ENCODE peak calls at places on chromosome 18, in nine cellular contexts. G is transverse colon, D is IMR-90, P is sigmoid colon, M is H1, T is body of pancreas, B is adrenal gland, A is prostate gland, C is HCT116. F is an unnamed sample.

GRCh38 chr18:54926593-54927297 is 32.5 kb downstream of the CCDC68 start:
- DNase-seq in D (peak; percentile 57), P (no peak), B (no peak), C (no peak), M (no peak), A (no peak), G (no peak), T (no peak), F (no peak)

GRCh38 chr18:79070486-79070885 is 1.3 kb downstream of the ATP9B start:
- DNase-seq in P (no peak), T (no peak), G (no peak), B (no peak), M (no peak), C (no peak), A (no peak), D (no peak), F (no peak)

GRCh38 chr18:49490246-49490762 is 3.3 kb upstream of the C18orf32 start:
- DNase-seq in B (no peak), D (no peak), T (no peak), G (no peak), A (no peak), C (no peak), P (no peak), M (no peak), F (no peak)

GRCh38 chr18:69878534-69878933 is 69.1 kb downstream of the CD226 start:
- DNase-seq in B (no peak), C (no peak), M (no peak), A (no peak), P (no peak), T (no peak), D (no peak), G (no peak), F (no peak)

GRCh38 chr18:55283309-55283708 is 304.7 kb downstream of the TCF4 start:
- DNase-seq in P (no peak), G (no peak), T (no peak), D (no peak), C (no peak), M (no peak), B (no peak), A (no peak), F (no peak)

GRCh38 chr18:80175451-80176235 is 66.6 kb downstream of the ADNP2 start:
- DNase-seq in G (peak; percentile 39), D (no peak), P (no peak), T (no peak), C (no peak), A (no peak), M (no peak), B (no peak), F (peak; percentile 40)

GRCh38 chr18:76404345-76404831 is 90.7 kb downstream of the ZNF516 start:
- DNase-seq in M (no peak), D (no peak), A (no peak), B (no peak), C (no peak), P (no peak), T (no peak), G (no peak), F (no peak)

GRCh38 chr18:76573325-76574025 is 78.4 kb upstream of the ZNF516 start:
- DNase-seq in P (no peak), C (no peak), G (no peak), T (no peak), D (peak; percentile 80), B (no peak), M (no peak), A (no peak), F (no peak)

GRCh38 chr18:68233043-68233442 is 481.9 kb downstream of the TMX3 start:
- DNase-seq in B (no peak), M (no peak), A (no peak), D (no peak), P (no peak), C (no peak), T (no peak), G (no peak), F (no peak)

GRCh38 chr18:34943587-34943986 is 97.6 kb upstream of the MAPRE2 start:
- DNase-seq in G (no peak), P (no peak), T (no peak), D (no peak), B (no peak), A (no peak), C (no peak), M (no peak), F (no peak)

GRCh38 chr18:43571078-43571689 is 293.9 kb upstream of the SYT4 start:
- DNase-seq in P (no peak), T (no peak), C (no peak), A (peak; percentile 18), D (peak; percentile 47), M (no peak), B (peak; percentile 68), G (no peak), F (no peak)

GRCh38 chr18:6816154-6816553 is 86.6 kb downstream of the ARHGAP28 start:
- DNase-seq in T (no peak), D (peak; percentile 4), P (no peak), C (no peak), B (no peak), M (no peak), A (no peak), G (no peak), F (no peak)

GRCh38 chr18:26425148-26425531 is 123.2 kb downstream of the KCTD1 start:
- DNase-seq in A (no peak), B (peak; percentile 18), D (peak; percentile 7), M (no peak), P (peak; percentile 1), C (no peak), T (no peak), G (no peak), F (no peak)

GRCh38 chr18:22346968-22347611 is 70.6 kb downstream of the CTAGE1 start:
- DNase-seq in B (peak; percentile 97), D (peak; percentile 73), G (peak; percentile 86), A (no peak), M (no peak), C (no peak), P (peak; percentile 71), T (peak; percentile 73), F (no peak)

GRCh38 chr18:22349966-22350365 is 67.7 kb downstream of the CTAGE1 start:
- DNase-seq in D (no peak), P (no peak), B (no peak), M (no peak), A (no peak), C (no peak), G (no peak), T (no peak), F (no peak)

GRCh38 chr18:22348521-22349316 is 69.0 kb downstream of the CTAGE1 start:
- DNase-seq in P (no peak), D (peak; percentile 42), G (peak; percentile 75), C (no peak), A (peak; percentile 61), M (peak; percentile 33), B (peak; percentile 90), T (peak; percentile 69), F (peak; percentile 85)

GRCh38 chr18:22347624-22348511 is 69.8 kb downstream of the CTAGE1 start:
- DNase-seq in G (peak; percentile 42), D (peak; percentile 16), T (peak; percentile 26), A (peak; percentile 36), M (no peak), C (no peak), P (no peak), B (peak; percentile 69), F (no peak)

DNA sequence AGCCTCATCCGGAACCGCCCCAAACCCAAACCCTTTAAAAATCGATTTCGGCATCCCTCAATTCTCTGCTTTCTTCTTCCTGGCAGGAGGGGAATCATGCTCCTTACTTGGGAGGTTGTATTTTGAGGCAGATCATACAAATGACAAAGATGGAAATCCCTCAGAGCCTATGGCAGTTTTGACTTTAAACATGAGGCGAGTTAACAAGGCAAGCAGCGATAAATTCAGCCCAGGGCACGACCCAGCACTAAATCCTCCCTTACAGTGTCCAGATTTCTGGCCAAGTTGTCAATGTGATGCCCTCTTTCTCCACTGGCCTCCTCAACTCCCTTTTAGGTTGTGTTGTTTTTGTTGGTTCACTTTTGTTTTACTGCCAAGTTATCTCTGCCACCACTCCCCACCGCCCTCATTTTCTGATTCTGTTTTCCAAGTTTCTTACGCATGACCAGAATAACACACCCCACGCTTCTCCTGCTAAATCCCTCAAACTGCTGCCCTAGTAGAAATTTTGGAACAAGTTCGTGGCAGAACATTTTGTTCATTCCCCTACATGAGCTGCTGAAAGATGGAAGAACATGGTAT is 68.3 kb downstream of the CTAGE1 start:
- DNase-seq in M (no peak), D (no peak), C (no peak), G (no peak), T (no peak), A (no peak), B (no peak), P (no peak), F (no peak)
- H3K4me3 ChIP-seq in M (peak overlapping the region; percentile 51), D (no peak overlapping the region), C (peak overlapping the region; percentile 41), G (peak overlapping the region; percentile 43), T (no peak overlapping the region), A (peak overlapping the region; percentile 35), B (peak overlapping the region; percentile 23), P (peak overlapping the region; percentile 48), F (peak overlapping the region; percentile 55)

GRCh38 chr18:57727952-57728807 is 74.9 kb downstream of the ATP8B1 start:
- DNase-seq in A (no peak), M (no peak), C (no peak), D (peak; percentile 47), B (no peak), T (no peak), P (no peak), G (no peak), F (no peak)
- H3K27ac ChIP-seq in A (peak overlapping the region; percentile 61), M (no peak overlapping the region), C (peak overlapping the region; percentile 41), D (no peak overlapping the region), B (peak overlapping the region; percentile 44), T (peak overlapping the region; percentile 46), P (no peak overlapping the region), G (peak overlapping the region; percentile 66), F (no peak overlapping the region)

DNA sequence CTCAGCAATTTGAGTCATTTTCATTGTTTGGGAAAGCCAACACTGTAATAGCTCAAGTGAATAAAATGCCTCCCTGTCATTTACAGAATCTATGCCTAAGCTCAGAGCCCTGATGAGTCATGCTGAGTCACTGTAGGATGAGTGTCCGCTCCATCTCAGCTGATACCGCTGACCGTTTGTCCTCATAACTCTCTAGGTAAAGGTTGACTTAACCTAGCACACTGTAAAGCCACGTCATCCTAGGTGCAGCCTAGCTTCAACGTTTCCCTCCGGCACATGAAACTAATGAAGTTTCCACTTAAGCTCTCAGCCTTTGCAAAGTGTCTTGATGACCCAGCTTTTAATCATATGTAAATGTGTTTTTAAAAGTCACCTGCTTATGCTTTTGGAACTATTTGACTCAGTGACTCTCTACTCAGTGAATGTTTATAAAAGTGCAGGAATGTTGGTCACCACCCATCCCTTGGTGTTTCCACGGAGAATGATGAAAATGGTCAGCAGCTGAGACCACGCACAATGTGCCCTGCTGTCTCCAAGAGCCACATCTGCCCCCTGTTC is 154.0 kb downstream of the PMAIP1 start:
- DNase-seq in B (peak; percentile 61), D (peak; percentile 98), T (no peak), P (no peak), C (peak; percentile 97), G (no peak), A (no peak), M (no peak), F (no peak)
- TF ChIP-seq POLR2A in B (no peak), D (no peak), T (no peak), P (no peak), C (no peak), G (no peak), A (no peak), M (no peak), F (no peak)

DNA sequence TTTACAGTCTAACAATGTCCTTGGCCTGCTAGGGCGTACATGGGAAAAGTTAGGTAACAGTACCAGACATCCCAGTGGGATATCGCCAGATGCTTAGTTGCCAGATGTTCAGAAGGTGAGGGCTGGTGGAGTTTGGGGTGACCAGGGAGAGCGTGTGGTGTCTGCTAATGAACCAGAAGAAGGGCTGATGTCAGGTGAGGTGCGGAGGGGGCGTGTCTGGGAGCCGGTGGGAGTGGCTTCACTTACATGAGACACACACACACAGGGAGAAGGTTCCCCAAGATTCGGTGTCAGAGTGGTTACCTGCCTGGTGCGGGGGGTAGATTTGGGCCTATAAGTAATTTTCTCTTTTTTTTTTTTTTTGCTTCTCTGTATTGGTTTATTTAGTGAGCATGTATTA is 12.2 kb downstream of the RAB31 start:
- DNase-seq in M (no peak), A (no peak), T (no peak), P (peak; percentile 60), D (no peak), G (no peak), C (no peak), B (no peak), F (no peak)
- H3K4me3 ChIP-seq in M (no peak overlapping the region), A (no peak overlapping the region), T (no peak overlapping the region), P (no peak overlapping the region), D (no peak overlapping the region), G (no peak overlapping the region), C (no peak overlapping the region), B (no peak overlapping the region), F (no peak overlapping the region)

F was measured in Peyer's patch.